ENCODE peak calls at places on chromosomes 1 and 21, in seven cellular contexts. Q is anterior cingulate cortex, M is KBM-7, R is NCI-H1105, X is heart left ventricle, L is glutamatergic neuron, V is gastrocnemius medialis. B is an unnamed sample.

GRCh38 chr1:101964708-101965107 is 32.0 kb downstream of the OLFM3 start:
- DNase-seq in Q (no peak), M (no peak), R (no peak), X (no peak), L (no peak), V (no peak), B (no peak)

GRCh38 chr1:54904476-54905048 is 17.6 kb upstream of the DHCR24 start:
- DNase-seq in Q (no peak), M (no peak), R (no peak), X (no peak), L (no peak), V (no peak), B (no peak)

GRCh38 chr1:167697667-167698141 is 24.1 kb upstream of the MPZL1 start:
- DNase-seq in Q (peak; percentile 37), M (no peak), R (no peak), X (peak; percentile 79), L (no peak), V (peak; percentile 98), B (no peak)

GRCh38 chr1:2555634-2556276 is 416 bp upstream of the TNFRSF14 start:
- DNase-seq in Q (no peak), M (peak; percentile 82), R (no peak), X (peak; percentile 85), L (no peak), V (peak; percentile 75), B (peak; percentile 85)

GRCh38 chr1:27045973-27046558 is 33.4 kb upstream of the TENT5B start:
- DNase-seq in Q (no peak), M (peak; percentile 81), R (peak; percentile 34), X (peak; percentile 53), L (peak; percentile 85), V (peak; percentile 18), B (peak; percentile 58)

GRCh38 chr1:201259476-201260235 is 23.6 kb upstream of the PKP1 start:
- DNase-seq in Q (no peak), M (no peak), R (peak; percentile 54), X (no peak), L (no peak), V (no peak), B (no peak)

GRCh38 chr1:80624682-80625081 is 1176.1 kb upstream of the ADGRL2 start:
- DNase-seq in Q (no peak), M (no peak), R (no peak), X (no peak), L (no peak), V (no peak), B (no peak)

GRCh38 chr1:155858805-155859233 is 548 bp upstream of the SYT11 start:
- DNase-seq in Q (no peak), M (no peak), R (no peak), X (no peak), L (no peak), V (peak; percentile 42), B (peak; percentile 47)

GRCh38 chr1:156752843-156753486 is 1.5 kb upstream of the HDGF start:
- DNase-seq in Q (no peak), M (no peak), R (no peak), X (no peak), L (no peak), V (no peak), B (no peak)

GRCh38 chr1:27496604-27497155 is 6.7 kb upstream of the WASF2 start:
- DNase-seq in Q (no peak), M (no peak), R (no peak), X (peak; percentile 48), L (peak; percentile 58), V (no peak), B (peak; percentile 59)

GRCh38 chr1:176626572-176627061 is 163.6 kb downstream of the PAPPA2 start:
- DNase-seq in Q (no peak), M (no peak), R (no peak), X (no peak), L (no peak), V (no peak), B (peak; percentile 13)

GRCh38 chr1:52281518-52281917 is 84.5 kb downstream of the CC2D1B start:
- DNase-seq in Q (no peak), M (no peak), R (no peak), X (no peak), L (no peak), V (no peak), B (no peak)

GRCh38 chr1:109483658-109484518 is at the start of gene ATXN7L2:
- DNase-seq in Q (peak; percentile 88), M (peak; percentile 73), R (peak; percentile 90), X (peak; percentile 93), L (peak; percentile 91), V (peak; percentile 91), B (peak; percentile 94)

GRCh38 chr1:111140680-111140967 is 601 bp downstream of the CEPT1 start:
- DNase-seq in Q (no peak), M (no peak), R (no peak), X (no peak), L (no peak), V (no peak), B (no peak)

GRCh38 chr1:47777322-47777721 is 219.9 kb downstream of the TRABD2B start:
- DNase-seq in Q (no peak), M (no peak), R (no peak), X (no peak), L (no peak), V (no peak), B (no peak)

GRCh38 chr21:45541221-45542039 is 810 bp downstream of the SLC19A1 start:
- DNase-seq in Q (peak; percentile 39), M (peak; percentile 67), R (peak; percentile 29), X (peak; percentile 80), L (peak; percentile 36), V (peak; percentile 49), B (peak; percentile 72)

GRCh38 chr1:208045410-208046252 is 134.7 kb upstream of the CD34 start:
- DNase-seq in Q (no peak), M (no peak), R (no peak), X (no peak), L (no peak), V (no peak), B (no peak)

GRCh38 chr1:152190589-152190988 is 31.6 kb upstream of the RPTN start:
- DNase-seq in Q (no peak), M (no peak), R (no peak), X (no peak), L (no peak), V (no peak), B (no peak)

GRCh38 chr1:95263400-95263799 is 29.4 kb downstream of the RWDD3 start:
- DNase-seq in Q (no peak), M (no peak), R (no peak), X (no peak), L (no peak), V (no peak), B (no peak)

GRCh38 chr1:107664882-107665871 is 299.8 kb downstream of the VAV3 start:
- DNase-seq in Q (no peak), M (no peak), R (no peak), X (no peak), L (no peak), V (no peak), B (peak; percentile 17)

GRCh38 chr21:44737706-44738354 is 26.5 kb upstream of the TSPEAR start:
- DNase-seq in Q (no peak), M (no peak), R (no peak), X (no peak), L (no peak), V (no peak), B (no peak)

GRCh38 chr21:34732388-34732821 is 63.6 kb downstream of the CLIC6 start:
- DNase-seq in Q (no peak), M (no peak), R (no peak), X (no peak), L (no peak), V (no peak), B (no peak)

GRCh38 chr1:15417365-15417934 is 7.8 kb downstream of the EFHD2 start:
- DNase-seq in Q (no peak), M (peak; percentile 55), R (no peak), X (no peak), L (no peak), V (no peak), B (no peak)

GRCh38 chr1:188489336-188490112 is 1660.8 kb downstream of the PLA2G4A start:
- DNase-seq in Q (no peak), M (no peak), R (no peak), X (no peak), L (no peak), V (no peak), B (no peak)

GRCh38 chr1:4119516-4120220 is 219.6 kb upstream of the C1orf174 start:
- DNase-seq in Q (no peak), M (no peak), R (no peak), X (no peak), L (no peak), V (no peak), B (no peak)

GRCh38 chr1:40877681-40878080 is 15.5 kb upstream of the CITED4 start:
- DNase-seq in Q (no peak), M (peak; percentile 34), R (no peak), X (peak; percentile 62), L (peak; percentile 58), V (peak; percentile 57), B (peak; percentile 78)